ENCODE peak calls at places on chromosomes 5 and 9, in eight cellular contexts. E, V, F, G, D, J, M and P are unnamed samples.

GRCh38 chr5:116145416-116145815 is 60.6 kb downstream of the COMMD10 start:
- DNase-seq in E (no peak), V (no peak), F (no peak), G (no peak), D (no peak), J (no peak), M (no peak), P (no peak)

GRCh38 chr9:83062653-83063527 is at the start of gene RASEF:
- DNase-seq in E (no peak), V (peak), F (peak), G (peak), D (peak), J (peak), M (peak), P (peak)

GRCh38 chr5:13613621-13614020 is 330.9 kb downstream of the DNAH5 start:
- DNase-seq in E (no peak), V (no peak), F (no peak), G (no peak), D (no peak), J (no peak), M (no peak), P (no peak)

GRCh38 chr5:82985763-82986162 is 91.4 kb downstream of the TMEM167A start:
- DNase-seq in E (no peak), V (no peak), F (peak), G (no peak), D (no peak), J (no peak), M (no peak), P (no peak)

GRCh38 chr5:154997746-154998145 is 15.8 kb upstream of the KIF4B start:
- DNase-seq in E (no peak), V (no peak), F (peak), G (no peak), D (peak), J (no peak), M (no peak), P (peak)

GRCh38 chr5:74598731-74599624 is 41.5 kb downstream of the ENC1 start:
- DNase-seq in E (no peak), V (no peak), F (no peak), G (no peak), D (no peak), J (no peak), M (no peak), P (no peak)

GRCh38 chr9:87217056-87217455 is 269.8 kb upstream of the GAS1 start:
- DNase-seq in E (no peak), V (no peak), F (no peak), G (no peak), D (no peak), J (no peak), M (no peak), P (no peak)

GRCh38 chr9:79611091-79611614 is 39.4 kb downstream of the TLE4 start:
- DNase-seq in E (no peak), V (no peak), F (peak), G (no peak), D (peak), J (peak), M (no peak), P (no peak)

GRCh38 chr9:97900103-97900737 is 22.1 kb downstream of the TRMO start:
- DNase-seq in E (no peak), V (no peak), F (peak), G (no peak), D (no peak), J (no peak), M (no peak), P (no peak)

GRCh38 chr5:1699394-1699793 is 100.2 kb downstream of the MRPL36 start:
- DNase-seq in E (no peak), V (no peak), F (no peak), G (no peak), D (no peak), J (no peak), M (no peak), P (no peak)

GRCh38 chr5:65927497-65928340 is 1.3 kb downstream of the ERBIN start:
- DNase-seq in E (no peak), V (peak), F (peak), G (no peak), D (no peak), J (peak), M (no peak), P (peak)

GRCh38 chr9:28365736-28366135 is 792.5 kb upstream of the C9orf72 start:
- DNase-seq in E (no peak), V (no peak), F (no peak), G (no peak), D (no peak), J (no peak), M (no peak), P (no peak)

GRCh38 chr5:135438712-135439111 is 8.4 kb downstream of the DCANP1 start:
- DNase-seq in E (no peak), V (no peak), F (no peak), G (no peak), D (no peak), J (no peak), M (no peak), P (no peak)

GRCh38 chr5:20248102-20248501 is 260.1 kb upstream of the CDH18 start:
- DNase-seq in E (no peak), V (no peak), F (no peak), G (no peak), D (no peak), J (no peak), M (no peak), P (no peak)

GRCh38 chr5:167244583-167244982 is 1046.9 kb upstream of the WWC1 start:
- DNase-seq in E (no peak), V (no peak), F (no peak), G (no peak), D (peak), J (peak), M (no peak), P (no peak)

GRCh38 chr9:92749071-92749933 is 15.3 kb downstream of the BICD2 start:
- DNase-seq in E (no peak), V (no peak), F (no peak), G (no peak), D (no peak), J (no peak), M (no peak), P (no peak)

GRCh38 chr9:76893395-76893932 is 12.4 kb downstream of the PRUNE2 start:
- DNase-seq in E (no peak), V (no peak), F (no peak), G (no peak), D (no peak), J (no peak), M (no peak), P (no peak)

GRCh38 chr5:169171495-169171894 is 129.4 kb downstream of the SLIT3 start:
- DNase-seq in E (no peak), V (no peak), F (no peak), G (no peak), D (no peak), J (peak), M (no peak), P (no peak)

GRCh38 chr5:74576941-74577456 is 63.5 kb downstream of the ENC1 start:
- DNase-seq in E (peak), V (no peak), F (no peak), G (no peak), D (peak), J (no peak), M (no peak), P (no peak)

GRCh38 chr5:1222147-1222546 is 3.0 kb upstream of the SLC6A18 start:
- DNase-seq in E (no peak), V (no peak), F (no peak), G (no peak), D (no peak), J (no peak), M (no peak), P (no peak)

GRCh38 chr9:15642369-15642962 is 89.6 kb downstream of the CCDC171 start:
- DNase-seq in E (peak), V (peak), F (peak), G (no peak), D (peak), J (peak), M (no peak), P (peak)

GRCh38 chr9:112858625-112859147 is 32.0 kb downstream of the SLC46A2 start:
- DNase-seq in E (no peak), V (no peak), F (no peak), G (no peak), D (no peak), J (no peak), M (peak), P (no peak)

GRCh38 chr5:158364367-158364766 is 505.4 kb upstream of the CLINT1 start:
- DNase-seq in E (no peak), V (no peak), F (no peak), G (no peak), D (no peak), J (peak), M (no peak), P (peak)